ENCODE peak calls at places on chromosomes 4 and X, in seven cellular contexts. R, N, Q, V, F, X and W are unnamed samples.

GRCh38 chr4:126647756-126648396 is 984.9 kb upstream of the INTU start:
- DNase-seq in R (no peak), N (no peak), Q (no peak), V (no peak), F (peak), X (no peak), W (peak)

GRCh38 chrX:15973299-15973698 is 118.7 kb upstream of the AP1S2 start:
- DNase-seq in R (peak), N (no peak), Q (peak), V (peak), F (no peak), X (no peak), W (peak)

GRCh38 chr4:4284827-4285618 is 4.9 kb downstream of the LYAR start:
- DNase-seq in R (no peak), N (no peak), Q (peak), V (no peak), F (no peak), X (no peak), W (peak)

GRCh38 chr4:133982533-133983224 is 218.9 kb downstream of the PABPC4L start:
- DNase-seq in R (no peak), N (no peak), Q (peak), V (no peak), F (no peak), X (no peak), W (no peak)

GRCh38 chrX:45667666-45668065 is 467.0 kb upstream of the DIPK2B start:
- DNase-seq in R (no peak), N (no peak), Q (peak), V (no peak), F (no peak), X (no peak), W (peak)

GRCh38 chr4:41176357-41176756 is 38.0 kb downstream of the APBB2 start:
- DNase-seq in R (no peak), N (no peak), Q (peak), V (no peak), F (no peak), X (no peak), W (peak)

GRCh38 chr4:101224358-101225218 is 122.7 kb downstream of the PPP3CA start:
- DNase-seq in R (no peak), N (no peak), Q (no peak), V (no peak), F (no peak), X (no peak), W (no peak)

GRCh38 chr4:48109413-48110263 is 24.4 kb downstream of the TXK start:
- DNase-seq in R (peak), N (no peak), Q (peak), V (no peak), F (no peak), X (no peak), W (peak)

GRCh38 chrX:73615022-73615421 is 52.0 kb downstream of the CHIC1 start:
- DNase-seq in R (no peak), N (no peak), Q (no peak), V (no peak), F (no peak), X (no peak), W (no peak)

GRCh38 chr4:107939307-107939706 is 8.0 kb downstream of the CYP2U1 start:
- DNase-seq in R (no peak), N (no peak), Q (no peak), V (no peak), F (peak), X (no peak), W (no peak)

GRCh38 chr4:170623899-170624298 is 534.1 kb upstream of the AADAT start:
- DNase-seq in R (no peak), N (no peak), Q (peak), V (no peak), F (no peak), X (no peak), W (no peak)

GRCh38 chrX:20802036-20802435 is 535.3 kb upstream of the RPS6KA3 start:
- DNase-seq in R (no peak), N (no peak), Q (peak), V (no peak), F (no peak), X (no peak), W (no peak)

GRCh38 chr4:183345261-183345660 is 23.0 kb upstream of the CLDN24 start:
- DNase-seq in R (no peak), N (no peak), Q (no peak), V (no peak), F (no peak), X (no peak), W (no peak)

GRCh38 chrX:153672531-153673397 is 849 bp downstream of the PNCK start:
- DNase-seq in R (peak), N (no peak), Q (no peak), V (no peak), F (no peak), X (no peak), W (no peak)

GRCh38 chr4:90121961-90122748 is 5.0 kb upstream of the CCSER1 start:
- DNase-seq in R (no peak), N (no peak), Q (peak), V (no peak), F (no peak), X (no peak), W (no peak)

GRCh38 chrX:40154853-40155616 is 57.3 kb upstream of the BCOR start:
- DNase-seq in R (peak), N (no peak), Q (peak), V (peak), F (no peak), X (peak), W (peak)

GRCh38 chr4:8608714-8609391 is 16.3 kb downstream of the CPZ start:
- DNase-seq in R (no peak), N (no peak), Q (no peak), V (no peak), F (no peak), X (no peak), W (no peak)

GRCh38 chr4:99352602-99353580 is at the start of gene ADH1C:
- DNase-seq in R (no peak), N (no peak), Q (no peak), V (peak), F (no peak), X (no peak), W (peak)

GRCh38 chrX:69139516-69139915 is 25.7 kb downstream of the PJA1 start:
- DNase-seq in R (peak), N (no peak), Q (no peak), V (no peak), F (no peak), X (no peak), W (no peak)

GRCh38 chr4:70991596-70991995 is 1.9 kb upstream of the DCK start:
- DNase-seq in R (no peak), N (no peak), Q (no peak), V (no peak), F (no peak), X (no peak), W (no peak)

DNA sequence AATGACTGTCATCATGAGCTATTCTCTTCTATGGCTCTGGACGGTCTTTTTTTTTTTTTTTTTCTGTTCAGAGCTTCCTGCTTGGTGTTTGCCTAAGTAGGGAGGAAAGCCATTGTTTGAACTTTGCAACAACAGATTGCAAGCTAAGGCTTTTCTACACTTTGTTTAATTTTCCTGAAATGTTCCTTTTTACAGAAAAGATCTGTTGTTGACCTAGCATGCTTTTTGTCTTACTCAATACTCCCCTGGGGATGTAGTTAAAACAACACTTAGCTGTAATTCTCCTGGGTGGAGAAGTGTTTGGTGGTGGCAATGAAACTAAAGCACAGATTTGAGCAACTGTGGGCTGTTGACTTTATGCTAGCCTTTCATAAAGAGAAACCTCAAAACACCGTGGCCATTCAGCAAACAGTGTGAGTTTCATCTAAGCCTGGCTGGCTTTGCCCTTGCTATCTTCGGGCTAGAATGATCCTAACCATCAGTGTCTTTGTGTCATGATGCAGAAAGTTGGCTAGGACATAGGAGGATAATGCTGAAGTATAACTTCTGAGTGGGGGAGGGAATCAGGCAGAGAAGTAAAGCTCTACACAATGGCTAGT is 110.5 kb downstream of the ANXA3 start:
- DNase-seq in R (no peak), N (no peak), Q (peak), V (no peak), F (no peak), X (no peak), W (peak)
- H3K4me3 ChIP-seq in R (no peak), N (no peak), Q (no peak), V (no peak), F (no peak), X (no peak), W (no peak)

DNA sequence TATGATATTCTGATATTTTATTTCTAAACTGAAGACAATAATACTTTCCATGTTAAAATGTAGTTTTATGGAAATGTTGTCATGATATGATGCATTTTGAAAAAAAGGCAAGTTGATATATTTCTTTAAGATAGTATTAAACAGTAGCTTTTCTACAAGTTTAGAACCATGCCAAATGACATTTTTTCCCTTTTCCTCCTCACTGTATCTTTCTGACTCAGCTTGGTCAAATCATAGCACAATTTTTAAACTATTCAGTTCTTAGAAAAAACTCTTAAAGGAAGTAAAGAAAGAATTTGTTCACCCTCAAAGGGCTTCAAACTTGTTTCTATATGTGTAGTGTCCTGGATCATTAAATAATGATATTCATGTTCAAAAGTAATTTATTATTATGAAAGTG is 46.0 kb upstream of the GUCY1A1 start:
- DNase-seq in R (no peak), N (no peak), Q (no peak), V (no peak), F (no peak), X (no peak), W (no peak)
- TF ChIP-seq CTCF in R (no peak), N (no peak), Q (no peak), V (no peak), F (no peak), X (no peak), W (no peak)

DNA sequence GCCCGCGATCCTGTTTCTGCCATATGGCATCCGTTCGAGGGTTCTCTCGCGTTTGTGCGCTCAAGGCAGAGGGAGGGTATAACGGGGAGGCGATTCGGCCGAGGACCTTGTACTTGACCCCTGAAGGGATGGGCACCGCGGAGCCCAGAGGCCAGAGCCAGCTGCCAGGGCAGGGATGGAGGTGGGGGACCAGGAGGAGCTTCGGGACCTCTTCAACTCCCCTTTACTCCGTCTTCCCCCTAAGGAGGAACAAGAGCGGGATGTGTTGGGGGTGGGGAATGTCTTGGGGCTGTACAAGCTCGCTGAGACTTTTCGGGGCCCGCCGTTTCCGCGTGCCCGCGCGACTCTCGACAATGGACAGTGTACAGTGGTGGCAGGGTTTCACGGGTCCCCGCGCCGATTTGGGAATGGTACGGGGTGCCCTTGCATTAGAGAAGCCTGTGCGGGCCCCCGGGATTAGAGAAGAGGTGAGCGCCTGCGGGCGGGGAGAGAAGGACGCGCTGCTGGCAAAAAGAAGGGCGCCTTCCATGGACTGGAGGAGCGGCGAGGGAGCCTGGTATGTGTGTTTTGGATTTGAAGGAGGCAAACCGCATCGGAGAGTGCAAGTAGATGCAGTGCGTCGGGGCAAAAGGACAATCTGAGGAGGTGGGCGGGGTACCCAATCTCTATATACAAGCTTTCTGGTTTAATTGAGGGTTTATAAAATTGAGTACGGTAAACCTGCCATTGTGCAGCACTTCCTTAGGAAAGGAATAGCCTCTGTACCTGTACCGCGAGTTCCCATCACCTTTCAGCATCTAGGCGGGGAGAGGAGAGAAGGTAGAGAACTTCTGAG is 841 bp downstream of the UGT8 start:
- DNase-seq in R (peak), N (peak), Q (no peak), V (peak), F (no peak), X (peak), W (no peak)
- H3K4me3 ChIP-seq in R (no peak), N (peak), Q (peak), V (peak), F (peak), X (peak), W (no peak)

GRCh38 chr4:6205973-6206372 is 5.6 kb upstream of the JAKMIP1 start:
- DNase-seq in R (no peak), N (no peak), Q (no peak), V (no peak), F (no peak), X (no peak), W (no peak)

GRCh38 chr4:6205584-6205965 is 5.2 kb upstream of the JAKMIP1 start:
- DNase-seq in R (no peak), N (no peak), Q (no peak), V (no peak), F (no peak), X (no peak), W (no peak)

GRCh38 chr4:6208416-6208815 is 8.1 kb upstream of the JAKMIP1 start:
- DNase-seq in R (no peak), N (no peak), Q (no peak), V (no peak), F (no peak), X (peak), W (no peak)

GRCh38 chr4:6207602-6208001 is 7.3 kb upstream of the JAKMIP1 start:
- DNase-seq in R (no peak), N (no peak), Q (no peak), V (no peak), F (no peak), X (peak), W (no peak)

DNA sequence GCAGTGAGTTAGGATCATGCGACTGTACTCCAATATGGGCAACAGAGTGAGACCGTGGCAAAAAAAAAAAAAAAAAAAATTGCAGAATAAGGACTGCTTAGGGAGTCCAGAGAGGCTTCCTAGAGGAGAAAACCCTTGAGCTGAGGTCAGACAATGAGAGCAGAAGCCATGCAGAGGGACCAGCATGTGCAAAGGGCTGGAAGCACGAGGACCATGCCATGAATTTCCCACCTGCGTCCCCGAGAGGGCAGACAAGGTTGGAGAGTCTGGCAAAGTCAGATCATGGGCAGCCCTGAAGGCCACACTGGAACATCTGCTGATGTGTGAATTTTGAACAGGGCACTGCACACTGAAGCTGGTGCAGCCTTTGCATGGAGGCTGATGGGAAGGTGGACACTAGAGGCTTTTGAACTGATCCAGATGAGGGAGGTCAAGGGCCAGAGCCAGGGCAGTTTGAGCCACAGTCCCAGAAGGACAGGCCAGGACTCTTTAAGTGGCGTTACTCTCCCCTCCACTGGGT is 6.5 kb upstream of the JAKMIP1 start:
- DNase-seq in R (no peak), N (no peak), Q (no peak), V (no peak), F (no peak), X (no peak), W (no peak)
- TF ChIP-seq CTCF in R (no peak), N (no peak), Q (no peak), V (no peak), F (no peak), X (no peak), W (no peak)

DNA sequence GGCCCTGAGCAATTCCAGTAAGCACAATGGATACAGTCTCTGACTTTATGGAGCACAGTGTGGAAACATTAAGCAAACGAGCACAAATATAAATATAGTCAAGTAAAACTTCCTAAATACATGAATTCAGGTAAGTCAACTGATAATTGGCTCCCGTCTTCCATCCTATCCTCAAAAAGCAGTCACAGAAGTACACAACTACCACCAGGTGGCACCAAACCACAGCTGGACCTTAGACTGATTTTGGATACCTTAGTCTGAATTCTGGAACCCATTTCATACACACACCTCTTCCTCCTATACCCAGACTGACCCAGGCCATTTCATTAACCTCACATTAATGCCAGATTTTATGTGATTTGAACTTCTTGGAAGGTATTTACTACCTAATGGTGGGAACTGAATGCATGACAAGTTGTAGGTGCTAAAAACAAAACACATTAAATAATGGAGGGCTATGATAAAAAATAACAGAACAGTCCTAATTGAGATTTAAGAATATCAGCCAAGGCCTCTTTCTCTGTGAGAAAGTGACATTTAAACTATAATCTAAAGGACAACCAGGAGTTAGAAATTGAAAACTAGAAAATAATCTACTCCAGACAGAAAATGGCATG is 77.5 kb downstream of the ELF2 start:
- DNase-seq in R (peak), N (peak), Q (peak), V (peak), F (no peak), X (no peak), W (peak)
- H3K4me3 ChIP-seq in R (no peak), N (no peak), Q (no peak), V (no peak), F (no peak), X (no peak), W (no peak)

GRCh38 chr4:152356428-152357034 is 179.4 kb downstream of the FBXW7 start:
- DNase-seq in R (no peak), N (no peak), Q (no peak), V (no peak), F (peak), X (no peak), W (peak)
- TF ChIP-seq CTCF in R (peak), N (peak), Q (peak), V (no peak), F (no peak), X (no peak), W (no peak)

GRCh38 chrX:107935200-107935599 is 47.0 kb downstream of the TEX13B start:
- DNase-seq in R (no peak), N (no peak), Q (peak), V (no peak), F (no peak), X (no peak), W (peak)
- H3K4me3 ChIP-seq in R (no peak), N (peak), Q (no peak), V (no peak), F (no peak), X (no peak), W (no peak)

DNA sequence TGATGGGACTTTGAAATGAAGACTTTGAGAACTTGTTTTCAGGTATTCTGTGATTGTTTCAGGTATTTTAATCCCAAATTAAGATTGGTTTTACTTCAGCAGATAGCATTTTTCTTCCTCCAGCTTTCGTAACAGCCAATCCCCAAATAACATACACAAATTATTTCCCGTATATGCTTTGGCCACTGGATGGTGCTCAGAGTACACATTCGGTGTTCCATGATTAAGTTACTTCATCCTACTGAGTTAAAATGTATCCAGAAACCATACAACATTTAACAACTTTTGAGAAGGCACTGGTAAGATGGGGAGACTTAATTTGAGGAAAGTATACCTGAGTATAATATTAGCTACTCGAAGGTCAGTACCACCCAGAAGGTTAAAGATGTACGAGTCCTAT is 233.4 kb upstream of the FAM47A start:
- DNase-seq in R (no peak), N (no peak), Q (peak), V (no peak), F (no peak), X (no peak), W (peak)
- TF ChIP-seq CTCF in R (peak), N (no peak), Q (peak), V (no peak), F (no peak), X (peak), W (peak)